ENCODE peak calls at places on chromosome 2, in ten cellular contexts. One of them, this sample, is unnamed.

GRCh38 chr2:201149064-201149820 is 33.3 kb downstream of the CFLAR start:
- DNase-seq in activated gamma-delta T cell: no peak
- DNase-seq in activated CD8-positive, alpha-beta T cell treated with anti-CD3 and anti-CD28 coated beads, Interleukin-2, amount 10 ng/mL, durations not matched to agents 7 days and 5 days: no peak
- DNase-seq in kidney: no peak
- DNase-seq in SJSA1: peak
- DNase-seq in ELR: peak
- DNase-seq in fibroblast of lung: peak
- DNase-seq in HFFc6: peak
- DNase-seq in left colon: no peak
- DNase-seq in PC-3: peak
- DNase-seq in this sample: no peak

GRCh38 chr2:190804182-190804795 is 76.3 kb upstream of the GLS start:
- DNase-seq in activated gamma-delta T cell: no peak
- DNase-seq in activated CD8-positive, alpha-beta T cell treated with anti-CD3 and anti-CD28 coated beads, Interleukin-2, amount 10 ng/mL, durations not matched to agents 7 days and 5 days: no peak
- DNase-seq in kidney: no peak
- DNase-seq in SJSA1: no peak
- DNase-seq in ELR: peak
- DNase-seq in fibroblast of lung: peak
- DNase-seq in HFFc6: peak
- DNase-seq in left colon: no peak
- DNase-seq in PC-3: peak
- DNase-seq in this sample: no peak

GRCh38 chr2:18544171-18544570 is 16.3 kb downstream of the RDH14 start:
- DNase-seq in activated gamma-delta T cell: no peak
- DNase-seq in activated CD8-positive, alpha-beta T cell treated with anti-CD3 and anti-CD28 coated beads, Interleukin-2, amount 10 ng/mL, durations not matched to agents 7 days and 5 days: no peak
- DNase-seq in kidney: no peak
- DNase-seq in SJSA1: no peak
- DNase-seq in ELR: peak
- DNase-seq in fibroblast of lung: peak
- DNase-seq in HFFc6: peak
- DNase-seq in left colon: no peak
- DNase-seq in PC-3: no peak
- DNase-seq in this sample: no peak

GRCh38 chr2:233450854-233451575 is 96.7 kb downstream of the DGKD start:
- DNase-seq in activated gamma-delta T cell: no peak
- DNase-seq in activated CD8-positive, alpha-beta T cell treated with anti-CD3 and anti-CD28 coated beads, Interleukin-2, amount 10 ng/mL, durations not matched to agents 7 days and 5 days: no peak
- DNase-seq in kidney: peak
- DNase-seq in SJSA1: no peak
- DNase-seq in ELR: no peak
- DNase-seq in fibroblast of lung: no peak
- DNase-seq in HFFc6: no peak
- DNase-seq in left colon: peak
- DNase-seq in PC-3: no peak
- DNase-seq in this sample: no peak

GRCh38 chr2:46008082-46008870 is 288.9 kb upstream of the EPAS1 start:
- DNase-seq in activated gamma-delta T cell: no peak
- DNase-seq in activated CD8-positive, alpha-beta T cell treated with anti-CD3 and anti-CD28 coated beads, Interleukin-2, amount 10 ng/mL, durations not matched to agents 7 days and 5 days: no peak
- DNase-seq in kidney: no peak
- DNase-seq in SJSA1: no peak
- DNase-seq in ELR: peak
- DNase-seq in fibroblast of lung: peak
- DNase-seq in HFFc6: no peak
- DNase-seq in left colon: no peak
- DNase-seq in PC-3: peak
- DNase-seq in this sample: no peak

GRCh38 chr2:98902209-98903063 is 33.6 kb downstream of the CRACDL start:
- DNase-seq in activated gamma-delta T cell: no peak
- DNase-seq in activated CD8-positive, alpha-beta T cell treated with anti-CD3 and anti-CD28 coated beads, Interleukin-2, amount 10 ng/mL, durations not matched to agents 7 days and 5 days: no peak
- DNase-seq in kidney: peak
- DNase-seq in SJSA1: no peak
- DNase-seq in ELR: no peak
- DNase-seq in fibroblast of lung: no peak
- DNase-seq in HFFc6: no peak
- DNase-seq in left colon: no peak
- DNase-seq in PC-3: no peak
- DNase-seq in this sample: no peak

GRCh38 chr2:219285894-219286425 is 6.8 kb downstream of the DNAJB2 start:
- DNase-seq in activated gamma-delta T cell: no peak
- DNase-seq in activated CD8-positive, alpha-beta T cell treated with anti-CD3 and anti-CD28 coated beads, Interleukin-2, amount 10 ng/mL, durations not matched to agents 7 days and 5 days: no peak
- DNase-seq in kidney: no peak
- DNase-seq in SJSA1: no peak
- DNase-seq in ELR: no peak
- DNase-seq in fibroblast of lung: peak
- DNase-seq in HFFc6: no peak
- DNase-seq in left colon: no peak
- DNase-seq in PC-3: no peak
- DNase-seq in this sample: no peak

GRCh38 chr2:9703701-9704221 is 73.0 kb upstream of the YWHAQ start:
- DNase-seq in activated gamma-delta T cell: no peak
- DNase-seq in activated CD8-positive, alpha-beta T cell treated with anti-CD3 and anti-CD28 coated beads, Interleukin-2, amount 10 ng/mL, durations not matched to agents 7 days and 5 days: no peak
- DNase-seq in kidney: no peak
- DNase-seq in SJSA1: peak
- DNase-seq in ELR: peak
- DNase-seq in fibroblast of lung: peak
- DNase-seq in HFFc6: peak
- DNase-seq in left colon: no peak
- DNase-seq in PC-3: peak
- DNase-seq in this sample: peak

GRCh38 chr2:28437142-28437835 is 44.6 kb downstream of the FOSL2 start:
- DNase-seq in activated gamma-delta T cell: no peak
- DNase-seq in activated CD8-positive, alpha-beta T cell treated with anti-CD3 and anti-CD28 coated beads, Interleukin-2, amount 10 ng/mL, durations not matched to agents 7 days and 5 days: no peak
- DNase-seq in kidney: peak
- DNase-seq in SJSA1: peak
- DNase-seq in ELR: no peak
- DNase-seq in fibroblast of lung: no peak
- DNase-seq in HFFc6: no peak
- DNase-seq in left colon: peak
- DNase-seq in PC-3: no peak
- DNase-seq in this sample: peak

GRCh38 chr2:46460991-46461715 is 18.2 kb upstream of the TMEM247 start:
- DNase-seq in activated gamma-delta T cell: no peak
- DNase-seq in activated CD8-positive, alpha-beta T cell treated with anti-CD3 and anti-CD28 coated beads, Interleukin-2, amount 10 ng/mL, durations not matched to agents 7 days and 5 days: peak
- DNase-seq in kidney: peak
- DNase-seq in SJSA1: peak
- DNase-seq in ELR: peak
- DNase-seq in fibroblast of lung: peak
- DNase-seq in HFFc6: peak
- DNase-seq in left colon: no peak
- DNase-seq in PC-3: peak
- DNase-seq in this sample: peak

GRCh38 chr2:240932001-240932723 is 26.0 kb downstream of the CROCC2 start:
- DNase-seq in activated gamma-delta T cell: no peak
- DNase-seq in activated CD8-positive, alpha-beta T cell treated with anti-CD3 and anti-CD28 coated beads, Interleukin-2, amount 10 ng/mL, durations not matched to agents 7 days and 5 days: no peak
- DNase-seq in kidney: peak
- DNase-seq in SJSA1: no peak
- DNase-seq in ELR: no peak
- DNase-seq in fibroblast of lung: no peak
- DNase-seq in HFFc6: no peak
- DNase-seq in left colon: peak
- DNase-seq in PC-3: no peak
- DNase-seq in this sample: no peak

GRCh38 chr2:120550274-120550673 is 185.4 kb upstream of the GLI2 start:
- DNase-seq in activated gamma-delta T cell: no peak
- DNase-seq in activated CD8-positive, alpha-beta T cell treated with anti-CD3 and anti-CD28 coated beads, Interleukin-2, amount 10 ng/mL, durations not matched to agents 7 days and 5 days: no peak
- DNase-seq in kidney: no peak
- DNase-seq in SJSA1: no peak
- DNase-seq in ELR: no peak
- DNase-seq in fibroblast of lung: no peak
- DNase-seq in HFFc6: no peak
- DNase-seq in left colon: no peak
- DNase-seq in PC-3: no peak
- DNase-seq in this sample: no peak

GRCh38 chr2:1814616-1815015 is 70.3 kb upstream of the PXDN start:
- DNase-seq in activated gamma-delta T cell: no peak
- DNase-seq in activated CD8-positive, alpha-beta T cell treated with anti-CD3 and anti-CD28 coated beads, Interleukin-2, amount 10 ng/mL, durations not matched to agents 7 days and 5 days: no peak
- DNase-seq in kidney: peak
- DNase-seq in SJSA1: no peak
- DNase-seq in ELR: no peak
- DNase-seq in fibroblast of lung: no peak
- DNase-seq in HFFc6: no peak
- DNase-seq in left colon: no peak
- DNase-seq in PC-3: no peak
- DNase-seq in this sample: no peak

GRCh38 chr2:233117351-233117750 is 57.2 kb downstream of the INPP5D start:
- DNase-seq in activated gamma-delta T cell: no peak
- DNase-seq in activated CD8-positive, alpha-beta T cell treated with anti-CD3 and anti-CD28 coated beads, Interleukin-2, amount 10 ng/mL, durations not matched to agents 7 days and 5 days: no peak
- DNase-seq in kidney: no peak
- DNase-seq in SJSA1: no peak
- DNase-seq in ELR: no peak
- DNase-seq in fibroblast of lung: no peak
- DNase-seq in HFFc6: no peak
- DNase-seq in left colon: no peak
- DNase-seq in PC-3: no peak
- DNase-seq in this sample: no peak

GRCh38 chr2:138455275-138455674 is 46.3 kb upstream of the SPOPL start:
- DNase-seq in activated gamma-delta T cell: no peak
- DNase-seq in activated CD8-positive, alpha-beta T cell treated with anti-CD3 and anti-CD28 coated beads, Interleukin-2, amount 10 ng/mL, durations not matched to agents 7 days and 5 days: no peak
- DNase-seq in kidney: no peak
- DNase-seq in SJSA1: no peak
- DNase-seq in ELR: no peak
- DNase-seq in fibroblast of lung: no peak
- DNase-seq in HFFc6: no peak
- DNase-seq in left colon: no peak
- DNase-seq in PC-3: no peak
- DNase-seq in this sample: no peak

GRCh38 chr2:44358498-44358897 is 2.8 kb downstream of the PREPL start:
- DNase-seq in activated gamma-delta T cell: no peak
- DNase-seq in activated CD8-positive, alpha-beta T cell treated with anti-CD3 and anti-CD28 coated beads, Interleukin-2, amount 10 ng/mL, durations not matched to agents 7 days and 5 days: peak
- DNase-seq in kidney: no peak
- DNase-seq in SJSA1: no peak
- DNase-seq in ELR: peak
- DNase-seq in fibroblast of lung: peak
- DNase-seq in HFFc6: no peak
- DNase-seq in left colon: peak
- DNase-seq in PC-3: peak
- DNase-seq in this sample: peak

GRCh38 chr2:161798027-161798426 is 173.8 kb downstream of the SLC4A10 start:
- DNase-seq in activated gamma-delta T cell: no peak
- DNase-seq in activated CD8-positive, alpha-beta T cell treated with anti-CD3 and anti-CD28 coated beads, Interleukin-2, amount 10 ng/mL, durations not matched to agents 7 days and 5 days: no peak
- DNase-seq in kidney: no peak
- DNase-seq in SJSA1: no peak
- DNase-seq in ELR: no peak
- DNase-seq in fibroblast of lung: no peak
- DNase-seq in HFFc6: no peak
- DNase-seq in left colon: no peak
- DNase-seq in PC-3: no peak
- DNase-seq in this sample: no peak

GRCh38 chr2:127067620-127068350 is 39.2 kb downstream of the BIN1 start:
- DNase-seq in activated gamma-delta T cell: peak
- DNase-seq in activated CD8-positive, alpha-beta T cell treated with anti-CD3 and anti-CD28 coated beads, Interleukin-2, amount 10 ng/mL, durations not matched to agents 7 days and 5 days: peak
- DNase-seq in kidney: peak
- DNase-seq in SJSA1: peak
- DNase-seq in ELR: peak
- DNase-seq in fibroblast of lung: peak
- DNase-seq in HFFc6: peak
- DNase-seq in left colon: peak
- DNase-seq in PC-3: peak
- DNase-seq in this sample: peak

GRCh38 chr2:58535182-58535581 is 294.1 kb upstream of the FANCL start:
- DNase-seq in activated gamma-delta T cell: no peak
- DNase-seq in activated CD8-positive, alpha-beta T cell treated with anti-CD3 and anti-CD28 coated beads, Interleukin-2, amount 10 ng/mL, durations not matched to agents 7 days and 5 days: no peak
- DNase-seq in kidney: no peak
- DNase-seq in SJSA1: no peak
- DNase-seq in ELR: no peak
- DNase-seq in fibroblast of lung: no peak
- DNase-seq in HFFc6: no peak
- DNase-seq in left colon: no peak
- DNase-seq in PC-3: no peak
- DNase-seq in this sample: no peak

GRCh38 chr2:118858485-118859156 is 11.2 kb upstream of the EN1 start:
- DNase-seq in activated gamma-delta T cell: no peak
- DNase-seq in activated CD8-positive, alpha-beta T cell treated with anti-CD3 and anti-CD28 coated beads, Interleukin-2, amount 10 ng/mL, durations not matched to agents 7 days and 5 days: no peak
- DNase-seq in kidney: no peak
- DNase-seq in SJSA1: no peak
- DNase-seq in ELR: no peak
- DNase-seq in fibroblast of lung: no peak
- DNase-seq in HFFc6: no peak
- DNase-seq in left colon: no peak
- DNase-seq in PC-3: no peak
- DNase-seq in this sample: no peak

This sample was measured in upper lobe of left lung.